ENCODE peak calls at places on chromosomes 3 and 15, in nine cellular contexts. One of them, this sample, is unnamed.

GRCh38 chr3:193843447-193844301 is 250.7 kb downstream of the OPA1 start:
- DNase-seq in H1: no peak
- DNase-seq in heart right ventricle: no peak
- DNase-seq in SK-N-SH: no peak
- DNase-seq in body of pancreas: peak; percentile 72
- DNase-seq in fibroblast of mammary gland: no peak
- DNase-seq in lower lobe of right lung: no peak
- DNase-seq in mucosa of descending colon: peak; percentile 80
- DNase-seq in tibial artery: no peak
- DNase-seq in this sample: no peak

GRCh38 chr3:47663630-47664240 is 85.1 kb upstream of the CSPG5 start:
- DNase-seq in H1: no peak
- DNase-seq in heart right ventricle: no peak
- DNase-seq in SK-N-SH: no peak
- DNase-seq in body of pancreas: no peak
- DNase-seq in fibroblast of mammary gland: no peak
- DNase-seq in lower lobe of right lung: no peak
- DNase-seq in mucosa of descending colon: no peak
- DNase-seq in tibial artery: no peak
- DNase-seq in this sample: no peak

GRCh38 chr3:43178891-43179366 is 73.0 kb upstream of the POMGNT2 start:
- DNase-seq in H1: no peak
- DNase-seq in heart right ventricle: no peak
- DNase-seq in SK-N-SH: no peak
- DNase-seq in body of pancreas: peak; percentile 47
- DNase-seq in fibroblast of mammary gland: peak; percentile 89
- DNase-seq in lower lobe of right lung: no peak
- DNase-seq in mucosa of descending colon: peak; percentile 82
- DNase-seq in tibial artery: no peak
- DNase-seq in this sample: peak; percentile 85

GRCh38 chr3:17195856-17196604 is 311.3 kb downstream of the PLCL2 start:
- DNase-seq in H1: no peak
- DNase-seq in heart right ventricle: no peak
- DNase-seq in SK-N-SH: no peak
- DNase-seq in body of pancreas: no peak
- DNase-seq in fibroblast of mammary gland: peak; percentile 22
- DNase-seq in lower lobe of right lung: no peak
- DNase-seq in mucosa of descending colon: no peak
- DNase-seq in tibial artery: no peak
- DNase-seq in this sample: peak; percentile 57

GRCh38 chr3:56787784-56788256 is 13.9 kb downstream of the ARHGEF3 start:
- DNase-seq in H1: no peak
- DNase-seq in heart right ventricle: no peak
- DNase-seq in SK-N-SH: no peak
- DNase-seq in body of pancreas: no peak
- DNase-seq in fibroblast of mammary gland: no peak
- DNase-seq in lower lobe of right lung: no peak
- DNase-seq in mucosa of descending colon: no peak
- DNase-seq in tibial artery: no peak
- DNase-seq in this sample: no peak

GRCh38 chr3:20043398-20043797 is 3.2 kb downstream of the KAT2B start:
- DNase-seq in H1: no peak
- DNase-seq in heart right ventricle: peak; percentile 83
- DNase-seq in SK-N-SH: no peak
- DNase-seq in body of pancreas: peak; percentile 76
- DNase-seq in fibroblast of mammary gland: peak; percentile 49
- DNase-seq in lower lobe of right lung: peak; percentile 92
- DNase-seq in mucosa of descending colon: peak; percentile 97
- DNase-seq in tibial artery: peak; percentile 89
- DNase-seq in this sample: peak; percentile 71

GRCh38 chr15:77107531-77108355 is 36.8 kb upstream of the TSPAN3 start:
- DNase-seq in H1: peak; percentile 72
- DNase-seq in heart right ventricle: peak; percentile 51
- DNase-seq in SK-N-SH: peak; percentile 72
- DNase-seq in body of pancreas: peak; percentile 62
- DNase-seq in fibroblast of mammary gland: peak; percentile 59
- DNase-seq in lower lobe of right lung: no peak
- DNase-seq in mucosa of descending colon: peak; percentile 79
- DNase-seq in tibial artery: peak; percentile 80
- DNase-seq in this sample: peak; percentile 61

GRCh38 chr3:195207056-195207455 is 63.9 kb downstream of the XXYLT1 start:
- DNase-seq in H1: peak; percentile 32
- DNase-seq in heart right ventricle: no peak
- DNase-seq in SK-N-SH: no peak
- DNase-seq in body of pancreas: no peak
- DNase-seq in fibroblast of mammary gland: no peak
- DNase-seq in lower lobe of right lung: no peak
- DNase-seq in mucosa of descending colon: no peak
- DNase-seq in tibial artery: no peak
- DNase-seq in this sample: no peak

GRCh38 chr3:64438837-64439236 is 213.6 kb upstream of the PRICKLE2 start:
- DNase-seq in H1: no peak
- DNase-seq in heart right ventricle: no peak
- DNase-seq in SK-N-SH: no peak
- DNase-seq in body of pancreas: no peak
- DNase-seq in fibroblast of mammary gland: no peak
- DNase-seq in lower lobe of right lung: no peak
- DNase-seq in mucosa of descending colon: no peak
- DNase-seq in tibial artery: no peak
- DNase-seq in this sample: no peak

GRCh38 chr3:38579551-38580449 is 69.7 kb downstream of the SCN5A start:
- DNase-seq in H1: no peak
- DNase-seq in heart right ventricle: peak; percentile 59
- DNase-seq in SK-N-SH: peak; percentile 52
- DNase-seq in body of pancreas: no peak
- DNase-seq in fibroblast of mammary gland: peak; percentile 64
- DNase-seq in lower lobe of right lung: peak; percentile 8
- DNase-seq in mucosa of descending colon: peak; percentile 14
- DNase-seq in tibial artery: peak; percentile 41
- DNase-seq in this sample: no peak

GRCh38 chr3:141260131-141260927 is 28.7 kb downstream of the PXYLP1 start:
- DNase-seq in H1: no peak
- DNase-seq in heart right ventricle: no peak
- DNase-seq in SK-N-SH: no peak
- DNase-seq in body of pancreas: no peak
- DNase-seq in fibroblast of mammary gland: no peak
- DNase-seq in lower lobe of right lung: no peak
- DNase-seq in mucosa of descending colon: no peak
- DNase-seq in tibial artery: peak; percentile 43
- DNase-seq in this sample: no peak

GRCh38 chr3:141257971-141258370 is 26.3 kb downstream of the PXYLP1 start:
- DNase-seq in H1: no peak
- DNase-seq in heart right ventricle: no peak
- DNase-seq in SK-N-SH: no peak
- DNase-seq in body of pancreas: no peak
- DNase-seq in fibroblast of mammary gland: no peak
- DNase-seq in lower lobe of right lung: no peak
- DNase-seq in mucosa of descending colon: no peak
- DNase-seq in tibial artery: peak; percentile 49
- DNase-seq in this sample: no peak

GRCh38 chr3:141253811-141254210 is 22.2 kb downstream of the PXYLP1 start:
- DNase-seq in H1: no peak
- DNase-seq in heart right ventricle: no peak
- DNase-seq in SK-N-SH: no peak
- DNase-seq in body of pancreas: no peak
- DNase-seq in fibroblast of mammary gland: no peak
- DNase-seq in lower lobe of right lung: no peak
- DNase-seq in mucosa of descending colon: no peak
- DNase-seq in tibial artery: peak; percentile 19
- DNase-seq in this sample: no peak

GRCh38 chr3:141255137-141255536 is 23.5 kb downstream of the PXYLP1 start:
- DNase-seq in H1: no peak
- DNase-seq in heart right ventricle: no peak
- DNase-seq in SK-N-SH: no peak
- DNase-seq in body of pancreas: no peak
- DNase-seq in fibroblast of mammary gland: no peak
- DNase-seq in lower lobe of right lung: no peak
- DNase-seq in mucosa of descending colon: no peak
- DNase-seq in tibial artery: no peak
- DNase-seq in this sample: no peak

DNA sequence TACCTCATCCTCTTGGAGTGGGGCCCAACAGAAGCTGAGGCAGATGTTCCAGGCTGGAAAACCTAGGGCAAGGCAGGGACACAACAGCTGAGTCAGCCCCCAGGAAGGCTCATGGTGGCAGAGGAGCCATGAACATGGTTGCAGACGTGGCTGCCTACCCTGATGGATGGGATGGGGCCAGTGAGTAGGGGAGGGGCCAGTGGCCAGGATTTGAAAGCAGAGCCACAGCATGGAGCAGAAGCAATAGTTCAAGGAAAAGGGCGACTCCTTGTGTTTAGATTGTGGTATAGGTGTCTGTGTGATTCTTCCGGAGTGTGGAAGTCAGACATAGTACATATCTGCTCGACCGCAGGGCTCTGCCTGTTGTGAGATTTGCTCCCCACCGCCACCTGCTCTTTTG is 24.2 kb downstream of the PXYLP1 start:
- DNase-seq in H1: peak; percentile 54
- DNase-seq in heart right ventricle: no peak
- DNase-seq in SK-N-SH: no peak
- DNase-seq in body of pancreas: peak; percentile 38
- DNase-seq in fibroblast of mammary gland: peak; percentile 53
- DNase-seq in lower lobe of right lung: no peak
- DNase-seq in mucosa of descending colon: no peak
- DNase-seq in tibial artery: peak; percentile 65
- DNase-seq in this sample: peak; percentile 35
- TF ChIP-seq CTCF in H1: no peak
- TF ChIP-seq CTCF in heart right ventricle: peak; percentile 41
- TF ChIP-seq CTCF in SK-N-SH: peak; percentile 39
- TF ChIP-seq CTCF in body of pancreas: peak; percentile 77
- TF ChIP-seq CTCF in fibroblast of mammary gland: peak; percentile 36
- TF ChIP-seq CTCF in lower lobe of right lung: peak; percentile 29
- TF ChIP-seq CTCF in mucosa of descending colon: no peak
- TF ChIP-seq CTCF in tibial artery: peak; percentile 13
- TF ChIP-seq CTCF in this sample: peak; percentile 40

GRCh38 chr15:98514034-98514622 is 134.2 kb upstream of the IGF1R start:
- DNase-seq in H1: no peak
- DNase-seq in heart right ventricle: no peak
- DNase-seq in SK-N-SH: no peak
- DNase-seq in body of pancreas: no peak
- DNase-seq in fibroblast of mammary gland: no peak
- DNase-seq in lower lobe of right lung: no peak
- DNase-seq in mucosa of descending colon: no peak
- DNase-seq in tibial artery: no peak
- DNase-seq in this sample: no peak
- H3K4me3 ChIP-seq in H1: no peak overlapping the region
- H3K4me3 ChIP-seq in heart right ventricle: no peak overlapping the region
- H3K4me3 ChIP-seq in SK-N-SH: no peak overlapping the region
- H3K4me3 ChIP-seq in body of pancreas: no peak overlapping the region
- H3K4me3 ChIP-seq in fibroblast of mammary gland: no peak overlapping the region
- H3K4me3 ChIP-seq in lower lobe of right lung: no peak overlapping the region
- H3K4me3 ChIP-seq in mucosa of descending colon: no peak overlapping the region
- H3K4me3 ChIP-seq in tibial artery: no peak overlapping the region
- H3K4me3 ChIP-seq in this sample: no peak overlapping the region

DNA sequence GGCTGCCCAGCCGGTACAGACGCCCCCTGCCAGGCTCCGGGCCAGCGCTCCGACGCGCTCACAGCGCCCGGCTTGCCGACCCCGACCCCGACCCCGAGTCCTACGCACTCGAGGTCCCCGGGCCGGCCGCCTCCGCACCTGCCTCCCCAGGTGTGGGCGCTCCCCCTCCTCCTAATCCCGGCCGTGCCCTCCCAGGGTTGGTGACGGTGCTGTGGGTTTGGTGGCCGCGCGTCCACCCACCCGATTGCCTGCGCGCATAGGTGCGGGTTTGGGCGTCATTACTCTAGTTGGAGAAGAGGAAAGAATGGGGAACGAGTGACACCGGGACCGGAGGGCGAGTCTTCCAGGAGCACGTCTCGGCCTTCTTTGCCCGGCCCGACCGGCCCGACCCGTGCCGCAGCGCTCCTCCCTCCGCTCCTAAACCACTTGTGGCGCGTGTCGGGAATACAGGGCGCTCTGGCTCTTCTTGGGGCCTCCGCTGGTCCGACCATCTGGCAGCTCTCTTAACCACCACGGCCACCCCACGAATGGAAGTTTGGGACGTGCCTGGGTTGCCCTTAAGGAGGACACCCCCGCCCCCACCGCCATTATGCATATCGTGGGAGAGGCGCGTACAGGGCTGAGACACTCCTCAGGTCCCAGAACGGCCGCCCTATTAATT is 814 bp upstream of the THRB start:
- DNase-seq in H1: no peak
- DNase-seq in heart right ventricle: peak; percentile 48
- DNase-seq in SK-N-SH: peak; percentile 63
- DNase-seq in body of pancreas: peak; percentile 73
- DNase-seq in fibroblast of mammary gland: no peak
- DNase-seq in lower lobe of right lung: peak; percentile 77
- DNase-seq in mucosa of descending colon: peak; percentile 83
- DNase-seq in tibial artery: peak; percentile 81
- DNase-seq in this sample: no peak
- TF ChIP-seq CTCF in H1: peak; percentile 7
- TF ChIP-seq CTCF in heart right ventricle: peak; percentile 30
- TF ChIP-seq CTCF in SK-N-SH: no peak
- TF ChIP-seq CTCF in body of pancreas: peak; percentile 19
- TF ChIP-seq CTCF in fibroblast of mammary gland: no peak
- TF ChIP-seq CTCF in lower lobe of right lung: peak; percentile 5
- TF ChIP-seq CTCF in mucosa of descending colon: no peak
- TF ChIP-seq CTCF in tibial artery: no peak
- TF ChIP-seq CTCF in this sample: no peak

DNA sequence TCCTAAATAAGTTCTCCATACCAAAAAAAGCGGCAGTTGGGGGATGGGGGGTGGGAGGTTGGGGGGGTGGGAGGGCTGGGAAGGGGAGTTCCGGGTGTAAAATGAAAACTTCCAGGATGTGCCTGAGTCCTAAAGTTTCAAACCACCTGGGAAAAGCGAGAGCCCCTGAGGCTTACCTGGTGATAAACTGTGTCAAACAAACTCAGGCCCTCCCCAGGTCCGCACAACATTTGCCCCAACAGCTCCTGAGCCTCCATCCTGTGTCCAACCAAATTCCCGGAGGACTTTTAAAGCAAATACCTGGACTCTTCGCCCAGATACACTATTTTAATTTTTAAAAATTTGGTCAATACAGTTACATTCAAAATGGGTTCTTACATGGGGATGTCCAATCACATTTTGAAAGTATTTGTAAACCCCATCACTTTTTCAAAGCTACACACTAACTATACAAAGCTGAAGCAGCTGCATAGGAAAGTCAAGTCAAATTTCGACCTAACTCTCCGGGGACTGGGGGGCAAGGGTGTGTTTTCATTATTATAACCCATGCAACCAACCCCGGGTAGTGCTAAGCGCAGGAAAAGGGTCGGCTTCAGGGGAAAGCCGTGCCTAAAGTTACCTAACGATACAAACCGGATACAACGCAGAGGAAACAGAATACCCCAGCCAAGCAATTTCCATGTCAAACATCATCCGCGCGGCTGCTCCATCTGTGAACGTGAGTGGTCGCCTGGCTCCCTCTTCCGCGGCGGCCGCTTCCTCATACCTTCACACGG is 680 bp upstream of the FOXB1 start:
- DNase-seq in H1: no peak
- DNase-seq in heart right ventricle: no peak
- DNase-seq in SK-N-SH: peak; percentile 34
- DNase-seq in body of pancreas: no peak
- DNase-seq in fibroblast of mammary gland: no peak
- DNase-seq in lower lobe of right lung: no peak
- DNase-seq in mucosa of descending colon: no peak
- DNase-seq in tibial artery: no peak
- DNase-seq in this sample: no peak
- H3K4me3 ChIP-seq in H1: peak overlapping the region; percentile 54
- H3K4me3 ChIP-seq in heart right ventricle: peak overlapping the region; percentile 57
- H3K4me3 ChIP-seq in SK-N-SH: no peak overlapping the region
- H3K4me3 ChIP-seq in body of pancreas: no peak overlapping the region
- H3K4me3 ChIP-seq in fibroblast of mammary gland: no peak overlapping the region
- H3K4me3 ChIP-seq in lower lobe of right lung: no peak overlapping the region
- H3K4me3 ChIP-seq in mucosa of descending colon: no peak overlapping the region
- H3K4me3 ChIP-seq in tibial artery: no peak overlapping the region
- H3K4me3 ChIP-seq in this sample: no peak overlapping the region

GRCh38 chr3:152910211-152910610 is 75.3 kb downstream of the P2RY1 start:
- DNase-seq in H1: no peak
- DNase-seq in heart right ventricle: no peak
- DNase-seq in SK-N-SH: no peak
- DNase-seq in body of pancreas: no peak
- DNase-seq in fibroblast of mammary gland: peak; percentile 4
- DNase-seq in lower lobe of right lung: no peak
- DNase-seq in mucosa of descending colon: peak; percentile 5
- DNase-seq in tibial artery: no peak
- DNase-seq in this sample: no peak
- TF ChIP-seq CTCF in H1: peak; percentile 15
- TF ChIP-seq CTCF in heart right ventricle: no peak
- TF ChIP-seq CTCF in SK-N-SH: no peak
- TF ChIP-seq CTCF in body of pancreas: no peak
- TF ChIP-seq CTCF in fibroblast of mammary gland: no peak
- TF ChIP-seq CTCF in lower lobe of right lung: peak; percentile 24
- TF ChIP-seq CTCF in mucosa of descending colon: no peak
- TF ChIP-seq CTCF in tibial artery: no peak
- TF ChIP-seq CTCF in this sample: no peak

This sample was measured in fibroblast of villous mesenchyme.